ENCODE peak calls at places on chromosomes 4 and X, in nine cellular contexts. One of them, this sample, is unnamed. For H3K27me3 and H3K4me1, the result is how much of the 10 kb centered on the place peaks cover.

GRCh38 chr4:166458756-166459155 is 585.7 kb downstream of the TLL1 start:
- DNase-seq in cardiac muscle cell: peak
- DNase-seq in left ventricle myocardium inferior: no peak
- DNase-seq in upper lobe of right lung: no peak
- DNase-seq in mammary epithelial cell: peak
- DNase-seq in left lung: no peak
- DNase-seq in MM.1S: no peak
- DNase-seq in suprapubic skin: no peak
- DNase-seq in HCT116: no peak
- DNase-seq in this sample: peak

GRCh38 chr4:156954598-156954997 is 17.0 kb downstream of the PDGFC start:
- DNase-seq in cardiac muscle cell: no peak
- DNase-seq in left ventricle myocardium inferior: no peak
- DNase-seq in upper lobe of right lung: no peak
- DNase-seq in mammary epithelial cell: no peak
- DNase-seq in left lung: no peak
- DNase-seq in MM.1S: no peak
- DNase-seq in suprapubic skin: no peak
- DNase-seq in HCT116: no peak
- DNase-seq in this sample: peak

GRCh38 chr4:20395160-20395773 is 143.6 kb downstream of the SLIT2 start:
- DNase-seq in cardiac muscle cell: peak
- DNase-seq in left ventricle myocardium inferior: no peak
- DNase-seq in upper lobe of right lung: no peak
- DNase-seq in mammary epithelial cell: peak
- DNase-seq in left lung: no peak
- DNase-seq in MM.1S: no peak
- DNase-seq in suprapubic skin: no peak
- DNase-seq in HCT116: peak
- DNase-seq in this sample: peak

GRCh38 chr4:70705856-70706461 is 15.8 kb upstream of the RUFY3 start:
- DNase-seq in cardiac muscle cell: no peak
- DNase-seq in left ventricle myocardium inferior: no peak
- DNase-seq in upper lobe of right lung: no peak
- DNase-seq in mammary epithelial cell: no peak
- DNase-seq in left lung: no peak
- DNase-seq in MM.1S: no peak
- DNase-seq in suprapubic skin: no peak
- DNase-seq in HCT116: no peak
- DNase-seq in this sample: no peak

GRCh38 chr4:84070293-84070692 is 428.8 kb downstream of the NKX6-1 start:
- DNase-seq in cardiac muscle cell: no peak
- DNase-seq in left ventricle myocardium inferior: no peak
- DNase-seq in upper lobe of right lung: no peak
- DNase-seq in mammary epithelial cell: no peak
- DNase-seq in left lung: no peak
- DNase-seq in MM.1S: no peak
- DNase-seq in suprapubic skin: no peak
- DNase-seq in HCT116: no peak
- DNase-seq in this sample: no peak

GRCh38 chr4:16205298-16206164 is 20.7 kb downstream of the TAPT1 start:
- DNase-seq in cardiac muscle cell: peak
- DNase-seq in left ventricle myocardium inferior: no peak
- DNase-seq in upper lobe of right lung: no peak
- DNase-seq in mammary epithelial cell: no peak
- DNase-seq in left lung: no peak
- DNase-seq in MM.1S: peak
- DNase-seq in suprapubic skin: no peak
- DNase-seq in HCT116: no peak
- DNase-seq in this sample: no peak

GRCh38 chr4:159227984-159228383 is 125.1 kb downstream of the RAPGEF2 start:
- DNase-seq in cardiac muscle cell: peak
- DNase-seq in left ventricle myocardium inferior: peak
- DNase-seq in upper lobe of right lung: peak
- DNase-seq in mammary epithelial cell: peak
- DNase-seq in left lung: peak
- DNase-seq in MM.1S: no peak
- DNase-seq in suprapubic skin: peak
- DNase-seq in HCT116: peak
- DNase-seq in this sample: peak

GRCh38 chr4:104866809-104867208 is 279.9 kb upstream of the TET2 start:
- DNase-seq in cardiac muscle cell: no peak
- DNase-seq in left ventricle myocardium inferior: no peak
- DNase-seq in upper lobe of right lung: no peak
- DNase-seq in mammary epithelial cell: no peak
- DNase-seq in left lung: no peak
- DNase-seq in MM.1S: no peak
- DNase-seq in suprapubic skin: no peak
- DNase-seq in HCT116: no peak
- DNase-seq in this sample: no peak

GRCh38 chr4:146959692-146960091 is 14.0 kb upstream of the TTC29 start:
- DNase-seq in cardiac muscle cell: no peak
- DNase-seq in left ventricle myocardium inferior: no peak
- DNase-seq in upper lobe of right lung: no peak
- DNase-seq in mammary epithelial cell: no peak
- DNase-seq in left lung: no peak
- DNase-seq in MM.1S: no peak
- DNase-seq in suprapubic skin: no peak
- DNase-seq in HCT116: no peak
- DNase-seq in this sample: no peak

GRCh38 chr4:86845593-86845992 is 3.6 kb downstream of the SLC10A6 start:
- DNase-seq in cardiac muscle cell: no peak
- DNase-seq in left ventricle myocardium inferior: no peak
- DNase-seq in upper lobe of right lung: no peak
- DNase-seq in mammary epithelial cell: peak
- DNase-seq in left lung: no peak
- DNase-seq in MM.1S: no peak
- DNase-seq in suprapubic skin: no peak
- DNase-seq in HCT116: no peak
- DNase-seq in this sample: peak

GRCh38 chrX:41275661-41276609 is 58.0 kb upstream of the DDX3X start:
- DNase-seq in cardiac muscle cell: peak
- DNase-seq in left ventricle myocardium inferior: peak
- DNase-seq in upper lobe of right lung: peak
- DNase-seq in mammary epithelial cell: peak
- DNase-seq in left lung: peak
- DNase-seq in MM.1S: peak
- DNase-seq in suprapubic skin: peak
- DNase-seq in HCT116: no peak
- DNase-seq in this sample: no peak

GRCh38 chrX:110941906-110942305 is 146.3 kb upstream of the CHRDL1 start:
- DNase-seq in cardiac muscle cell: no peak
- DNase-seq in left ventricle myocardium inferior: no peak
- DNase-seq in upper lobe of right lung: no peak
- DNase-seq in mammary epithelial cell: peak
- DNase-seq in left lung: no peak
- DNase-seq in MM.1S: no peak
- DNase-seq in suprapubic skin: no peak
- DNase-seq in HCT116: no peak
- DNase-seq in this sample: peak

GRCh38 chr4:174318829-174319764 is 35.4 kb downstream of the CEP44 start:
- DNase-seq in cardiac muscle cell: peak
- DNase-seq in left ventricle myocardium inferior: no peak
- DNase-seq in upper lobe of right lung: no peak
- DNase-seq in mammary epithelial cell: peak
- DNase-seq in left lung: no peak
- DNase-seq in MM.1S: peak
- DNase-seq in suprapubic skin: no peak
- DNase-seq in HCT116: peak
- DNase-seq in this sample: no peak

GRCh38 chr4:647481-647880 is 22.1 kb downstream of the PDE6B start:
- DNase-seq in cardiac muscle cell: no peak
- DNase-seq in left ventricle myocardium inferior: no peak
- DNase-seq in upper lobe of right lung: no peak
- DNase-seq in mammary epithelial cell: no peak
- DNase-seq in left lung: no peak
- DNase-seq in MM.1S: no peak
- DNase-seq in suprapubic skin: no peak
- DNase-seq in HCT116: no peak
- DNase-seq in this sample: no peak

GRCh38 chr4:128635141-128635911 is 174.2 kb upstream of the JADE1 start:
- DNase-seq in cardiac muscle cell: peak
- DNase-seq in left ventricle myocardium inferior: peak
- DNase-seq in upper lobe of right lung: peak
- DNase-seq in mammary epithelial cell: no peak
- DNase-seq in left lung: peak
- DNase-seq in MM.1S: no peak
- DNase-seq in suprapubic skin: no peak
- DNase-seq in HCT116: no peak
- DNase-seq in this sample: no peak

GRCh38 chr4:154908168-154908567 is 127.1 kb downstream of the RBM46 start:
- DNase-seq in cardiac muscle cell: no peak
- DNase-seq in left ventricle myocardium inferior: no peak
- DNase-seq in upper lobe of right lung: no peak
- DNase-seq in mammary epithelial cell: peak
- DNase-seq in left lung: no peak
- DNase-seq in MM.1S: no peak
- DNase-seq in suprapubic skin: no peak
- DNase-seq in HCT116: no peak
- DNase-seq in this sample: peak

GRCh38 chr4:1246901-1247810 is 1.8 kb downstream of the CTBP1 start:
- DNase-seq in cardiac muscle cell: no peak
- DNase-seq in left ventricle myocardium inferior: peak
- DNase-seq in upper lobe of right lung: peak
- DNase-seq in mammary epithelial cell: peak
- DNase-seq in left lung: peak
- DNase-seq in MM.1S: peak
- DNase-seq in suprapubic skin: peak
- DNase-seq in HCT116: no peak
- DNase-seq in this sample: no peak

GRCh38 chr4:62118558-62118957 is 918.4 kb downstream of the ADGRL3 start:
- DNase-seq in cardiac muscle cell: no peak
- DNase-seq in left ventricle myocardium inferior: no peak
- DNase-seq in upper lobe of right lung: no peak
- DNase-seq in mammary epithelial cell: no peak
- DNase-seq in left lung: no peak
- DNase-seq in MM.1S: no peak
- DNase-seq in suprapubic skin: no peak
- DNase-seq in HCT116: no peak
- DNase-seq in this sample: no peak

GRCh38 chrX:78517124-78517523 is 142.0 kb downstream of the RTL3 start:
- DNase-seq in cardiac muscle cell: no peak
- DNase-seq in left ventricle myocardium inferior: no peak
- DNase-seq in upper lobe of right lung: no peak
- DNase-seq in mammary epithelial cell: peak
- DNase-seq in left lung: no peak
- DNase-seq in MM.1S: peak
- DNase-seq in suprapubic skin: no peak
- DNase-seq in HCT116: no peak
- DNase-seq in this sample: peak

GRCh38 chr4:178309890-178310289 is 867.7 kb upstream of the AGA start:
- DNase-seq in cardiac muscle cell: no peak
- DNase-seq in left ventricle myocardium inferior: no peak
- DNase-seq in upper lobe of right lung: no peak
- DNase-seq in mammary epithelial cell: no peak
- DNase-seq in left lung: no peak
- DNase-seq in MM.1S: no peak
- DNase-seq in suprapubic skin: no peak
- DNase-seq in HCT116: no peak
- DNase-seq in this sample: no peak

GRCh38 chrX:131747173-131747572 is 203.3 kb downstream of the OR13H1 start:
- DNase-seq in cardiac muscle cell: no peak
- DNase-seq in left ventricle myocardium inferior: no peak
- DNase-seq in upper lobe of right lung: no peak
- DNase-seq in mammary epithelial cell: peak
- DNase-seq in left lung: peak
- DNase-seq in MM.1S: peak
- DNase-seq in suprapubic skin: no peak
- DNase-seq in HCT116: no peak
- DNase-seq in this sample: no peak
- TF ChIP-seq CTCF in cardiac muscle cell: no peak
- TF ChIP-seq CTCF in left ventricle myocardium inferior: no peak
- TF ChIP-seq CTCF in upper lobe of right lung: no peak
- TF ChIP-seq CTCF in mammary epithelial cell: peak
- TF ChIP-seq CTCF in left lung: no peak
- TF ChIP-seq CTCF in MM.1S: peak
- TF ChIP-seq CTCF in suprapubic skin: no peak
- TF ChIP-seq CTCF in HCT116: no peak
- TF ChIP-seq CTCF in this sample: no peak

DNA sequence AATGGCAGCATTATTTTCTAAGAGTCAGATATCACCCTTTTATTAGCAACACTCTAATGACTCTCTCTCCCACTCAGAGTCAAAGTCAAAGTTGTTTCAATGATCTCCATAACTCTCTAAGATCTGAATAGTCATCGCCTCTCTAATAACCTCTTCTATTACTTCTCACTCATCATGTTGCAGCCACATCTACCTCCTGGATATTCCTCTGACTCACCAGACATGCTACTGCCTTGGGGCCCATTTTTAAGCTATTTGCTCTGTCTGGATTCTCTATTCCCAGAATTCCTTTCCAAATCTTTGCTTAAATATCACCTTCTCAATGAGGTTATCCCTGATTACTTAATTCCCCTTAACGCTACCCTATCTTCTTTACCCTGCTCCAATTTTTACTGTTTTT is 391.8 kb upstream of the MAGEB16 start:
- DNase-seq in cardiac muscle cell: no peak
- DNase-seq in left ventricle myocardium inferior: no peak
- DNase-seq in upper lobe of right lung: no peak
- DNase-seq in mammary epithelial cell: peak
- DNase-seq in left lung: no peak
- DNase-seq in MM.1S: no peak
- DNase-seq in suprapubic skin: no peak
- DNase-seq in HCT116: no peak
- DNase-seq in this sample: peak
- H3K27me3 ChIP-seq in cardiac muscle cell: under half
- H3K27me3 ChIP-seq in left ventricle myocardium inferior: under half
- H3K27me3 ChIP-seq in upper lobe of right lung: under half
- H3K27me3 ChIP-seq in mammary epithelial cell: under half
- H3K27me3 ChIP-seq in left lung: under half
- H3K27me3 ChIP-seq in MM.1S: under half
- H3K27me3 ChIP-seq in suprapubic skin: under half
- H3K27me3 ChIP-seq in HCT116: under half
- H3K27me3 ChIP-seq in this sample: under half

DNA sequence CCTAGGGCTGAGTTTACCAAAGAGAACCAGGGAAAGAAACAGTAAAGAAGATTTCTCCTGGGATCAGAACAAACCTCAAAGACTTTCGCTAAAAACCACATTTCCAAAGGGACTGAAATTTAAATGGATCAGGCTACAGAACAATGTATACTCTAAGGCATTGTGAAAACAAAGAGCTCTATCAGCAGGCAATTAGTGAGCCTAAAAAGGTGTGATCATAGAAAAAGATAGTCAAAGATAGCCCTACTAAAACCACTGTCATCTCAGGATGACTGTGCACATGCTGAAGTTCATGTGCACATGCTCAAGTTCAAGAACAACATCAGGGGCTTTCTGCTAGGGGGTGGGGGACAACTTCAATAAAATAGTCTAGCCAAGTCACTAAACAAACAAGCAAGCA is 12.9 kb upstream of the SMIM10L2A start:
- DNase-seq in cardiac muscle cell: no peak
- DNase-seq in left ventricle myocardium inferior: no peak
- DNase-seq in upper lobe of right lung: no peak
- DNase-seq in mammary epithelial cell: no peak
- DNase-seq in left lung: no peak
- DNase-seq in MM.1S: no peak
- DNase-seq in suprapubic skin: no peak
- DNase-seq in HCT116: no peak
- DNase-seq in this sample: no peak
- H3K4me1 ChIP-seq in cardiac muscle cell: under half
- H3K4me1 ChIP-seq in left ventricle myocardium inferior: under half
- H3K4me1 ChIP-seq in upper lobe of right lung: under half
- H3K4me1 ChIP-seq in mammary epithelial cell: under half
- H3K4me1 ChIP-seq in left lung: under half
- H3K4me1 ChIP-seq in MM.1S: under half
- H3K4me1 ChIP-seq in suprapubic skin: under half
- H3K4me1 ChIP-seq in HCT116: under half
- H3K4me1 ChIP-seq in this sample: under half

GRCh38 chr4:93865650-93866049 is 37.1 kb downstream of the ATOH1 start:
- DNase-seq in cardiac muscle cell: no peak
- DNase-seq in left ventricle myocardium inferior: no peak
- DNase-seq in upper lobe of right lung: no peak
- DNase-seq in mammary epithelial cell: no peak
- DNase-seq in left lung: no peak
- DNase-seq in MM.1S: no peak
- DNase-seq in suprapubic skin: no peak
- DNase-seq in HCT116: no peak
- DNase-seq in this sample: no peak
- TF ChIP-seq CTCF in cardiac muscle cell: no peak
- TF ChIP-seq CTCF in left ventricle myocardium inferior: no peak
- TF ChIP-seq CTCF in upper lobe of right lung: no peak
- TF ChIP-seq CTCF in mammary epithelial cell: no peak
- TF ChIP-seq CTCF in left lung: no peak
- TF ChIP-seq CTCF in MM.1S: peak
- TF ChIP-seq CTCF in suprapubic skin: no peak
- TF ChIP-seq CTCF in HCT116: peak
- TF ChIP-seq CTCF in this sample: peak

This sample was measured in foreskin keratinocyte.